ENCODE peak calls at places on chromosomes 6 and 20, in six cellular contexts. K is WTC11, P is psoas muscle, F is renal cortical epithelial cell, V is NCI-H345, S is activated T-cell treated with anti-CD3 and anti-CD28 coated beads for 1 hour. R is an unnamed sample.

GRCh38 chr6:105484238-105485161 is 81.6 kb upstream of the PREP start:
- DNase-seq in K (no peak), P (no peak), F (peak), V (peak), S (no peak), R (peak)

GRCh38 chr6:14149053-14149746 is 31.6 kb downstream of the CD83 start:
- DNase-seq in K (no peak), P (no peak), F (no peak), V (no peak), S (no peak), R (no peak)

GRCh38 chr6:39867592-39867991 is 66.7 kb downstream of the MOCS1 start:
- DNase-seq in K (peak), P (no peak), F (no peak), V (no peak), S (no peak), R (no peak)

GRCh38 chr6:154404791-154405400 is 48.3 kb upstream of the IPCEF1 start:
- DNase-seq in K (no peak), P (no peak), F (peak), V (no peak), S (no peak), R (peak)

GRCh38 chr6:117928833-117929232 is 21.8 kb downstream of the SLC35F1 start:
- DNase-seq in K (no peak), P (no peak), F (no peak), V (no peak), S (no peak), R (no peak)

GRCh38 chr6:108712946-108713345 is 135.3 kb upstream of the ARMC2 start:
- DNase-seq in K (no peak), P (no peak), F (no peak), V (no peak), S (no peak), R (no peak)

GRCh38 chr20:61954276-61955021 is 111.2 kb downstream of the TAF4 start:
- DNase-seq in K (no peak), P (no peak), F (no peak), V (peak), S (no peak), R (no peak)

GRCh38 chr6:14966111-14966901 is 279.6 kb upstream of the JARID2 start:
- DNase-seq in K (no peak), P (no peak), F (peak), V (no peak), S (no peak), R (no peak)

GRCh38 chr6:124660185-124660584 is 302.1 kb upstream of the RNF217 start:
- DNase-seq in K (no peak), P (no peak), F (no peak), V (no peak), S (no peak), R (no peak)

GRCh38 chr20:63529861-63530787 is 7.1 kb downstream of the PTK6 start:
- DNase-seq in K (peak), P (peak), F (no peak), V (no peak), S (no peak), R (no peak)

GRCh38 chr6:110814488-110815259 is 595 bp downstream of the CDK19 start:
- DNase-seq in K (peak), P (peak), F (peak), V (peak), S (peak), R (peak)

GRCh38 chr20:57392130-57392445 is 892 bp downstream of the RBM38 start:
- DNase-seq in K (no peak), P (no peak), F (no peak), V (no peak), S (no peak), R (no peak)

R was measured in kidney glomerular epithelial cell.